ENCODE peak calls at places on chromosomes 6 and 20, in nine cellular contexts. C is mucosa of descending colon, G is IMR-90, O is kidney, Q is dorsolateral prefrontal cortex, F is fibroblast of lung, L is AG09309, V is lower leg skin, N is psoas muscle. J is an unnamed sample.

GRCh38 chr20:37328149-37328945 is 17.6 kb upstream of the SRC start:
- DNase-seq in O (no peak), F (no peak), Q (no peak), V (no peak), G (no peak), C (peak), N (no peak), L (no peak), J (no peak)

GRCh38 chr6:113879186-113880096 is 22.3 kb downstream of the MARCKS start:
- DNase-seq in V (no peak), G (peak), Q (no peak), L (peak), O (no peak), C (no peak), N (no peak), F (peak), J (peak)

GRCh38 chr6:13902922-13903321 is 21.8 kb upstream of the RNF182 start:
- DNase-seq in L (no peak), C (no peak), F (no peak), N (no peak), V (no peak), G (no peak), O (no peak), Q (no peak), J (no peak)

GRCh38 chr6:157443066-157443800 is 62.2 kb downstream of the ZDHHC14 start:
- DNase-seq in V (no peak), F (peak), C (no peak), G (peak), Q (no peak), L (peak), N (no peak), O (no peak), J (peak)

GRCh38 chr6:9086331-9086730 is 651.0 kb upstream of the SLC35B3 start:
- DNase-seq in V (no peak), N (no peak), L (no peak), F (no peak), Q (no peak), O (no peak), G (no peak), C (no peak), J (no peak)

GRCh38 chr20:12152996-12153395 is 235.3 kb downstream of the BTBD3 start:
- DNase-seq in N (no peak), F (peak), Q (no peak), O (no peak), V (no peak), G (peak), L (no peak), C (no peak), J (no peak)

GRCh38 chr6:122289721-122290501 is 109.5 kb upstream of the HSF2 start:
- DNase-seq in V (no peak), L (peak), O (no peak), N (no peak), G (peak), F (peak), Q (no peak), C (no peak), J (peak)

GRCh38 chr6:154535146-154535545 is 24.7 kb upstream of the CNKSR3 start:
- DNase-seq in C (no peak), F (no peak), V (no peak), L (no peak), O (no peak), G (no peak), Q (no peak), N (no peak), J (peak)

GRCh38 chr20:36628076-36628475 is 17.9 kb downstream of the SLA2 start:
- DNase-seq in V (no peak), C (no peak), O (no peak), Q (no peak), G (peak), N (no peak), F (no peak), L (no peak), J (no peak)

GRCh38 chr6:165940366-165940765 is 227.3 kb downstream of the TBXT start:
- DNase-seq in Q (no peak), G (no peak), C (no peak), V (no peak), O (no peak), N (no peak), F (no peak), L (no peak), J (no peak)
- TF ChIP-seq CTCF in Q (no peak), G (no peak), C (no peak), V (no peak), O (no peak), N (no peak), F (no peak), L (no peak), J (no peak)

DNA sequence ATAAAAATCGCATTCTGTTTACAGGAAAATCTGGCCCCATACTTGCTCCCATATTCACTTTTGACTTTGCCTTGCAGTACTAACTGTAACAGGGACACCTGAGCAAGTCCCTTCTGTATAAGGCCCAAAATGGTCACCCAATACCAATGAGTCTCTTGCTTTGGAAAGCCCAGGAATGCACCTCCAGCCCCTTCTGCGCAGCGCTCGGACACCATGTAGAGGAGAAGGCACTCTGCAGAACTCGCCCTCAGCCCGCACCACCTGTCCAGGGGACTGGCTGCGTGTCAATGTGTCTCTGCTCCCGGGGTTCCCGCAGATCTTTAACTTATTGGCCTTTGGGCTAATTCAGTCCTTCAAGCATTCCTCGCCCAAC is 746 bp upstream of the PRND start:
- DNase-seq in C (no peak), V (no peak), N (no peak), F (no peak), G (no peak), Q (no peak), L (no peak), O (no peak), J (no peak)
- H3K4me3 ChIP-seq in C (no peak), V (no peak), N (peak), F (no peak), G (no peak), Q (no peak), L (no peak), O (no peak), J (no peak)

GRCh38 chr6:27617700-27618689 is 145.1 kb upstream of the ZNF184 start:
- DNase-seq in G (peak), C (no peak), Q (no peak), L (no peak), F (peak), N (no peak), V (no peak), O (no peak), J (peak)
- TF ChIP-seq CTCF in G (no peak), C (no peak), Q (no peak), L (no peak), F (no peak), N (no peak), V (no peak), O (no peak), J (no peak)

DNA sequence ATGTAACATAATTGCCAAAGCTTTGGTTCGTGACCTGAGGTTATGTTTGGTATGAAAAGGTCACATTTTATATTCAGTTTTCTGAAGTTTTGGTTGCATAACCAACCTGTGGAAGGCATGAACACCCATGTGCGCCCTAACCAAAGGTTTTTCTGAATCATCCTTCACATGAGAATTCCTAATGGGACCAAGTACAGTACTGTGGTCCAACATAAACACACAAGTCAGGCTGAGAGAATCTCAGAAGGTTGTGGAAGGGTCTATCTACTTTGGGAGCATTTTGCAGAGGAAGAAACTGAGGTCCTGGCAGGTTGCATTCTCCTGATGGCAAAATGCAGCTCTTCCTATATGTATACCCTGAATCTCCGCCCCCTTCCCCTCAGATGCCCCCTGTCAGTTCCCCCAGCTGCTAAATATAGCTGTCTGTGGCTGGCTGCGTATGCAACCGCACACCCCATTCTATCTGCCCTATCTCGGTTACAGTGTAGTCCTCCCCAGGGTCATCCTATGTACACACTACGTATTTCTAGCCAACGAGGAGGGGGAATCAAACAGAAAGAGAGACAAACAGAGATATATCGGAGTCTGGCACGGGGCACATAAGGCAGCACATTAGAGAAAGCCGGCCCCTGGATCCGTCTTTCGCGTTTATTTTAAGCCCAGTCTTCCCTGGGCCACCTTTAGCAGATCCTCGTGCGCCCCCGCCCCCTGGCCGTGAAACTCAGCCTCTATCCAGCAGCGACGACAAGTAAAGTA is 547 bp upstream of the ESR1 start:
- DNase-seq in N (peak), Q (no peak), G (no peak), L (no peak), O (no peak), V (no peak), F (peak), C (no peak), J (peak)
- H3K4me3 ChIP-seq in N (peak), Q (peak), G (no peak), L (no peak), O (peak), V (peak), F (no peak), C (no peak), J (no peak)

DNA sequence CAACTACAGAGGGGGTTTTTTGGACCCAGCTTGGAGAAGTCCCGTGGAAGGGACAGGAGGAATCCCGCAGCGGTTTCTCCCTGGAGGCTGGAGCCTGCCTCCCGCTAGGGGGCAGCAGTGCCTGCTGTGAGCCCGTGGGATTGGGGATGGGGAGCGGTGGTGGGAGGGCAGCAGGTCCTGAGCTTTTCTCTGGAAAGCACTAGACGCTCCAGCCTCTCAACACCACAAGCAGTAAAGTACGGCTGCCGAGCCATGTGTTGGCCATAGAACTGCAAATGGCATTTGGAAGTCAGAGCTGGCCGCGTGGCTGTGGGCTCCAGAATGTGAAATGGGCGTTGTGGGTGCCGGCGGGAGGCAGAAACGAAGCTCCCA is 47.8 kb downstream of the GMPR start:
- DNase-seq in N (no peak), V (no peak), L (no peak), F (peak), C (no peak), O (peak), G (peak), Q (peak), J (peak)
- TF ChIP-seq CTCF in N (peak), V (no peak), L (peak), F (peak), C (peak), O (peak), G (peak), Q (peak), J (peak)

GRCh38 chr6:116459927-116460326 is 1.2 kb upstream of the CALHM6 start:
- DNase-seq in C (no peak), N (no peak), O (no peak), G (no peak), F (no peak), L (no peak), V (no peak), Q (no peak), J (no peak)

GRCh38 chr6:116458264-116458663 is 2.9 kb upstream of the CALHM6 start:
- DNase-seq in O (no peak), N (no peak), G (no peak), F (no peak), L (no peak), C (no peak), V (no peak), Q (no peak), J (no peak)

GRCh38 chr6:116462516-116462915 is 1.3 kb downstream of the CALHM6 start:
- DNase-seq in N (no peak), L (no peak), O (no peak), C (no peak), F (no peak), Q (no peak), V (no peak), G (no peak), J (no peak)

GRCh38 chr6:116461563-116462507 is 660 bp downstream of the CALHM6 start:
- DNase-seq in Q (peak), F (peak), O (peak), G (peak), C (peak), V (no peak), L (no peak), N (peak), J (peak)

DNA sequence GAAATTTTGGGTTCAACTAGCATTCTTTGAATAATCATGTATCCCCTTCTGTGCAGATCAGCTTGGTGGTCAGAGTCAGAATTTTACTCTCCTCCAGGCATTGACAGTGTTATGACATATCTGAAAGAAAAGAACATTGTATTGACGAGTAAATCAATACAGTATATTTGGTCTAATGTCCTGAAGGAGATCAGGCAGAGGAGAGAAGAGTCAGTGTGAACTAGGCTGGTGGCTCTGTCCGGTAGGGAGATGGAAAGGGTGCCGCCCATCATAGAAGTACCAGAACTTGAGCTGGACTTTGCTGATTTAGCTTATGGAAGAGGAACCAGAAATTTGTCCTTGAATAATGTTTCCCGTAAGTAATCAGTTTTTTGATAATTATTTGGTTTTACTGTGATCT is at the start of gene CALHM6:
- DNase-seq in N (no peak), L (no peak), C (no peak), V (no peak), G (no peak), O (no peak), F (no peak), Q (no peak), J (no peak)
- H3K4me3 ChIP-seq in N (peak), L (peak), C (no peak), V (peak), G (peak), O (peak), F (peak), Q (peak), J (peak)

J was measured in cardiac fibroblast.